ENCODE peak calls at places on chromosomes 2 and 18, in seven cellular contexts. I is IMR-90, W is stomach, S is A549, P is prostate gland, L is uterus, H is Peyer's patch. U is an unnamed sample.

GRCh38 chr2:199458017-199458805 is 472 bp upstream of the SATB2 start:
- DNase-seq in I (no peak), W (no peak), S (peak; percentile 71), P (no peak), L (no peak), H (no peak), U (no peak)

GRCh38 chr2:155250800-155251199 is 552.3 kb downstream of the KCNJ3 start:
- DNase-seq in I (no peak), W (no peak), S (peak; percentile 20), P (no peak), L (no peak), H (no peak), U (no peak)

GRCh38 chr18:54269924-54270844 is 867 bp downstream of the POLI start:
- DNase-seq in I (peak; percentile 18), W (peak; percentile 42), S (peak; percentile 74), P (peak; percentile 39), L (peak; percentile 38), H (peak; percentile 63), U (peak; percentile 86)

GRCh38 chr2:191866675-191867506 is 20.0 kb upstream of the CAVIN2 start:
- DNase-seq in I (peak; percentile 93), W (no peak), S (peak; percentile 95), P (peak; percentile 53), L (peak; percentile 41), H (no peak), U (no peak)

GRCh38 chr2:179071810-179072355 is 21.9 kb upstream of the CCDC141 start:
- DNase-seq in I (no peak), W (no peak), S (no peak), P (no peak), L (no peak), H (no peak), U (no peak)

GRCh38 chr2:74510272-74510671 is 2.8 kb upstream of the PCGF1 start:
- DNase-seq in I (no peak), W (no peak), S (no peak), P (no peak), L (no peak), H (no peak), U (no peak)

GRCh38 chr2:220076734-220077133 is 449.3 kb downstream of the SLC4A3 start:
- DNase-seq in I (peak; percentile 42), W (no peak), S (no peak), P (peak; percentile 10), L (no peak), H (no peak), U (peak; percentile 24)

GRCh38 chr18:39806519-39806918 is 2148.5 kb upstream of the PIK3C3 start:
- DNase-seq in I (no peak), W (no peak), S (peak; percentile 35), P (no peak), L (no peak), H (no peak), U (no peak)

GRCh38 chr2:175929850-175930249 is 72.2 kb downstream of the LNPK start:
- DNase-seq in I (peak; percentile 10), W (no peak), S (no peak), P (no peak), L (no peak), H (no peak), U (no peak)

GRCh38 chr18:22505136-22505535 is 87.4 kb upstream of the CTAGE1 start:
- DNase-seq in I (peak; percentile 32), W (no peak), S (no peak), P (no peak), L (no peak), H (no peak), U (no peak)

GRCh38 chr2:40448476-40449079 is 3.3 kb downstream of the SLC8A1 start:
- DNase-seq in I (peak; percentile 52), W (no peak), S (peak; percentile 64), P (no peak), L (no peak), H (no peak), U (no peak)

GRCh38 chr2:193584522-193584938 is 1389.8 kb upstream of the TMEFF2 start:
- DNase-seq in I (peak; percentile 1), W (no peak), S (peak; percentile 40), P (no peak), L (no peak), H (no peak), U (peak; percentile 59)

GRCh38 chr2:64858541-64859031 is 130.6 kb upstream of the SLC1A4 start:
- DNase-seq in I (no peak), W (no peak), S (no peak), P (no peak), L (no peak), H (peak; percentile 47), U (no peak)

GRCh38 chr2:33535409-33535808 is 59.0 kb downstream of the RASGRP3 start:
- DNase-seq in I (no peak), W (no peak), S (no peak), P (no peak), L (no peak), H (no peak), U (no peak)

GRCh38 chr2:65277791-65278449 is 50.3 kb downstream of the ACTR2 start:
- DNase-seq in I (peak; percentile 64), W (no peak), S (no peak), P (no peak), L (no peak), H (no peak), U (no peak)

GRCh38 chr2:42054657-42055430 is 7.0 kb downstream of the PKDCC start:
- DNase-seq in I (no peak), W (peak; percentile 39), S (no peak), P (no peak), L (no peak), H (no peak), U (no peak)

GRCh38 chr18:12393998-12394397 is 13.7 kb upstream of the PRELID3A start:
- DNase-seq in I (no peak), W (no peak), S (peak; percentile 53), P (no peak), L (no peak), H (no peak), U (no peak)

GRCh38 chr18:3663870-3664512 is 214.0 kb downstream of the TGIF1 start:
- DNase-seq in I (no peak), W (no peak), S (no peak), P (no peak), L (no peak), H (no peak), U (no peak)

GRCh38 chr2:159093496-159093895 is 125.1 kb downstream of the TANC1 start:
- DNase-seq in I (peak; percentile 36), W (no peak), S (no peak), P (peak; percentile 76), L (no peak), H (no peak), U (no peak)

GRCh38 chr2:224579411-224579810 is 5.8 kb downstream of the CUL3 start:
- DNase-seq in I (peak; percentile 59), W (no peak), S (no peak), P (no peak), L (no peak), H (no peak), U (no peak)

GRCh38 chr2:45334241-45334860 is 276.7 kb downstream of the SRBD1 start:
- DNase-seq in I (no peak), W (no peak), S (no peak), P (no peak), L (no peak), H (no peak), U (no peak)
- TF ChIP-seq POLR2A in I (no peak), W (no peak), S (no peak), P (no peak), L (no peak), H (no peak), U (no peak)

GRCh38 chr2:237743561-237744269 is 54.9 kb upstream of the RBM44 start:
- DNase-seq in I (peak; percentile 63), W (no peak), S (no peak), P (no peak), L (no peak), H (no peak), U (no peak)
- TF ChIP-seq CTCF in I (peak; percentile 33), W (no peak), S (no peak), P (peak; percentile 36), L (peak; percentile 13), H (no peak), U (no peak)

GRCh38 chr18:49399003-49399402 is 61.4 kb downstream of the DYM start:
- DNase-seq in I (peak; percentile 13), W (no peak), S (no peak), P (no peak), L (no peak), H (no peak), U (peak; percentile 21)
- TF ChIP-seq POLR2A in I (no peak), W (no peak), S (no peak), P (no peak), L (no peak), H (no peak), U (no peak)

GRCh38 chr2:10190255-10190654 is 67.7 kb downstream of the RRM2 start:
- DNase-seq in I (no peak), W (no peak), S (no peak), P (no peak), L (no peak), H (no peak), U (no peak)

GRCh38 chr2:10188729-10189305 is 66.3 kb downstream of the RRM2 start:
- DNase-seq in I (no peak), W (no peak), S (no peak), P (no peak), L (no peak), H (no peak), U (no peak)

GRCh38 chr2:10187661-10188060 is 65.1 kb downstream of the RRM2 start:
- DNase-seq in I (no peak), W (no peak), S (no peak), P (no peak), L (no peak), H (no peak), U (no peak)

GRCh38 chr2:10186868-10187535 is 64.5 kb downstream of the RRM2 start:
- DNase-seq in I (no peak), W (no peak), S (no peak), P (no peak), L (no peak), H (no peak), U (no peak)

GRCh38 chr2:10188211-10188610 is 65.7 kb downstream of the RRM2 start:
- DNase-seq in I (peak; percentile 44), W (peak; percentile 51), S (peak; percentile 77), P (no peak), L (no peak), H (no peak), U (no peak)
- TF ChIP-seq CTCF in I (peak; percentile 52), W (no peak), S (peak; percentile 49), P (no peak), L (no peak), H (no peak), U (no peak)

DNA sequence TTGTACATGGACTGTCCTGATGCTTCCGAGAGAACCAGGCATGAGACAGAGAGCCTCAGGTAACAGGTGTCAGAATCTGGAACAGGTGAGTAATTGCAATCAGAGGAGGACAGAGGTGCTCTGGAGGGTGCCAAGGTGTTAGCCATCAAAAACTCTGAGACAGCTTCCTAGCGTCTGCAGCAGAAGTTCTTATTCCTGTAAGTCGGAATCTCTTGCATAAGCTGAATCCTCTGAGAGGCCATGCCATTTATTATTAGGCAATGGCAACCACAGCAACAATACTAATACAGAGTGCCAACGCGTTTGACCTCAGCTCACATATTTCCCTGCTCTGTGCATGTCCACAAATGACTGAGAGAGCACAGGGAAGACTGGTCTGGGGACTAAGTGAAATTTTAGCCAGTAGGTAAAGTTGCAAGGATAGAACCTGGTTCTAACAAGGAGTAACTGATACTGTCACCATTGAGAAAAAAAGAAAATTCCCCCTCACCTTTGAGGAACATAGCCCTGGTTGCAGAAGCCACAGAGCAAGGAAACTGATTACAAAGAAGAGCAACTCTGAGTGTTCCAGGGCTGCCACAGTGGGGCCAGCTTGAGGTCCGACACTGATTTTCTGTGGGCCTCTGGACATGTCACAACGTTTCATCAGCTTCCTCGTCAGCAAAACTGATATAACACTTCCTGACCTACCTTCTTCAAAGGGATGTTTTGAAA is 55.1 kb upstream of the ACSL3 start:
- DNase-seq in I (no peak), W (peak; percentile 39), S (no peak), P (no peak), L (no peak), H (no peak), U (no peak)
- TF ChIP-seq POLR2A in I (no peak), W (no peak), S (no peak), P (no peak), L (no peak), H (no peak), U (no peak)

U was measured in lower leg skin.